ENCODE peak calls at places on chromosomes 16 and 17, in nine cellular contexts. I, Q, S, B, J, C, T, R and M are unnamed samples.

GRCh38 chr17:57356153-57356721 is 99.9 kb downstream of the MSI2 start:
- DNase-seq in I (no peak), Q (no peak), S (no peak), B (no peak), J (no peak), C (no peak), T (no peak), R (no peak), M (no peak)

GRCh38 chr16:81575834-81576233 is 131.2 kb downstream of the CMIP start:
- DNase-seq in I (no peak), Q (no peak), S (no peak), B (no peak), J (no peak), C (no peak), T (no peak), R (no peak), M (no peak)

GRCh38 chr17:43014020-43014615 is 7.5 kb downstream of the IFI35 start:
- DNase-seq in I (no peak), Q (no peak), S (no peak), B (no peak), J (no peak), C (no peak), T (no peak), R (no peak), M (no peak)

GRCh38 chr16:67055712-67056487 is 27.0 kb downstream of the CBFB start:
- DNase-seq in I (no peak), Q (no peak), S (no peak), B (peak; percentile 82), J (peak; percentile 36), C (no peak), T (no peak), R (peak; percentile 92), M (no peak)

GRCh38 chr17:4247981-4248388 is 15.8 kb downstream of the ANKFY1 start:
- DNase-seq in I (no peak), Q (no peak), S (no peak), B (no peak), J (no peak), C (no peak), T (no peak), R (no peak), M (no peak)

GRCh38 chr16:31110106-31111034 is 2.2 kb downstream of the BCKDK start:
- DNase-seq in I (no peak), Q (no peak), S (no peak), B (no peak), J (no peak), C (no peak), T (no peak), R (no peak), M (peak; percentile 62)

GRCh38 chr16:180101-180920 is at the start of gene HBQ1:
- DNase-seq in I (peak; percentile 44), Q (no peak), S (peak; percentile 44), B (no peak), J (peak; percentile 73), C (no peak), T (peak; percentile 82), R (no peak), M (no peak)

GRCh38 chr17:43740541-43740940 is 18.1 kb downstream of the SOST start:
- DNase-seq in I (no peak), Q (no peak), S (no peak), B (no peak), J (no peak), C (no peak), T (no peak), R (no peak), M (no peak)

GRCh38 chr16:74226361-74226979 is 70.1 kb upstream of the PSMD7 start:
- DNase-seq in I (no peak), Q (no peak), S (no peak), B (no peak), J (no peak), C (no peak), T (peak; percentile 8), R (no peak), M (no peak)